ENCODE peak calls at places on chromosomes 3 and 15, in seven cellular contexts. One of them, this sample, is unnamed.
A peak's percentile ranks its signal among the peaks of the same experiment; 100 is the strongest.

GRCh38 chr3:77412591-77412990 is 372.7 kb downstream of the ROBO2 start:
- DNase-seq in NAMALWA: no peak
- DNase-seq in tibial artery: no peak
- DNase-seq in neural crest cell: no peak
- DNase-seq in EH: peak; percentile 96
- DNase-seq in activated T-cell treated with anti-CD3 and anti-CD28 coated beads for 1 hour: no peak
- DNase-seq in M059J: peak; percentile 1
- DNase-seq in this sample: no peak

GRCh38 chr3:13544293-13544831 is 4.6 kb upstream of the FBLN2 start:
- DNase-seq in tibial artery: no peak
- DNase-seq in activated T-cell treated with anti-CD3 and anti-CD28 coated beads for 1 hour: peak; percentile 16
- DNase-seq in NAMALWA: no peak
- DNase-seq in M059J: peak; percentile 93
- DNase-seq in neural crest cell: no peak
- DNase-seq in EH: peak; percentile 97
- DNase-seq in this sample: no peak

GRCh38 chr15:98841419-98841970 is 166.1 kb downstream of the PGPEP1L start:
- DNase-seq in activated T-cell treated with anti-CD3 and anti-CD28 coated beads for 1 hour: no peak
- DNase-seq in EH: no peak
- DNase-seq in NAMALWA: no peak
- DNase-seq in neural crest cell: no peak
- DNase-seq in tibial artery: no peak
- DNase-seq in M059J: no peak
- DNase-seq in this sample: no peak

GRCh38 chr3:149957352-149958140 is 13.1 kb downstream of the PFN2 start:
- DNase-seq in EH: no peak
- DNase-seq in activated T-cell treated with anti-CD3 and anti-CD28 coated beads for 1 hour: no peak
- DNase-seq in M059J: no peak
- DNase-seq in neural crest cell: no peak
- DNase-seq in NAMALWA: no peak
- DNase-seq in tibial artery: no peak
- DNase-seq in this sample: no peak

GRCh38 chr15:46872591-46872990 is 844.7 kb upstream of the SEMA6D start:
- DNase-seq in EH: no peak
- DNase-seq in M059J: no peak
- DNase-seq in tibial artery: no peak
- DNase-seq in NAMALWA: no peak
- DNase-seq in neural crest cell: no peak
- DNase-seq in activated T-cell treated with anti-CD3 and anti-CD28 coated beads for 1 hour: no peak
- DNase-seq in this sample: no peak

GRCh38 chr15:41494190-41494921 is 682 bp downstream of the ITPKA start:
- DNase-seq in EH: no peak
- DNase-seq in NAMALWA: peak; percentile 27
- DNase-seq in neural crest cell: peak; percentile 33
- DNase-seq in tibial artery: no peak
- DNase-seq in M059J: peak; percentile 31
- DNase-seq in activated T-cell treated with anti-CD3 and anti-CD28 coated beads for 1 hour: no peak
- DNase-seq in this sample: no peak

GRCh38 chr15:49154799-49155109 is 645 bp downstream of the COPS2 start:
- DNase-seq in neural crest cell: no peak
- DNase-seq in NAMALWA: no peak
- DNase-seq in activated T-cell treated with anti-CD3 and anti-CD28 coated beads for 1 hour: no peak
- DNase-seq in EH: no peak
- DNase-seq in M059J: no peak
- DNase-seq in tibial artery: no peak
- DNase-seq in this sample: no peak

GRCh38 chr15:67108122-67108871 is 42.9 kb downstream of the SMAD3 start:
- DNase-seq in M059J: peak; percentile 63
- DNase-seq in EH: peak; percentile 74
- DNase-seq in tibial artery: no peak
- DNase-seq in activated T-cell treated with anti-CD3 and anti-CD28 coated beads for 1 hour: no peak
- DNase-seq in neural crest cell: no peak
- DNase-seq in NAMALWA: no peak
- DNase-seq in this sample: no peak

GRCh38 chr3:158106773-158107461 is 697 bp upstream of the SHOX2 start:
- DNase-seq in activated T-cell treated with anti-CD3 and anti-CD28 coated beads for 1 hour: no peak
- DNase-seq in neural crest cell: peak; percentile 25
- DNase-seq in NAMALWA: no peak
- DNase-seq in tibial artery: peak; percentile 35
- DNase-seq in M059J: peak; percentile 63
- DNase-seq in EH: peak; percentile 36
- DNase-seq in this sample: no peak

GRCh38 chr3:59426851-59427565 is 377.2 kb upstream of the CFAP20DC start:
- DNase-seq in activated T-cell treated with anti-CD3 and anti-CD28 coated beads for 1 hour: no peak
- DNase-seq in tibial artery: no peak
- DNase-seq in M059J: peak; percentile 84
- DNase-seq in NAMALWA: no peak
- DNase-seq in EH: peak; percentile 87
- DNase-seq in neural crest cell: no peak
- DNase-seq in this sample: no peak

GRCh38 chr15:99427668-99428361 is 138.0 kb upstream of the MEF2A start:
- DNase-seq in EH: no peak
- DNase-seq in neural crest cell: no peak
- DNase-seq in tibial artery: peak; percentile 13
- DNase-seq in activated T-cell treated with anti-CD3 and anti-CD28 coated beads for 1 hour: no peak
- DNase-seq in M059J: no peak
- DNase-seq in NAMALWA: no peak
- DNase-seq in this sample: no peak

GRCh38 chr15:99408236-99409096 is 157.2 kb downstream of the LRRC28 start:
- DNase-seq in tibial artery: no peak
- DNase-seq in activated T-cell treated with anti-CD3 and anti-CD28 coated beads for 1 hour: no peak
- DNase-seq in M059J: peak; percentile 83
- DNase-seq in EH: peak; percentile 91
- DNase-seq in NAMALWA: no peak
- DNase-seq in neural crest cell: no peak
- DNase-seq in this sample: no peak

GRCh38 chr15:42037650-42038049 is 16.8 kb upstream of the PLA2G4E start:
- DNase-seq in EH: no peak
- DNase-seq in tibial artery: no peak
- DNase-seq in activated T-cell treated with anti-CD3 and anti-CD28 coated beads for 1 hour: no peak
- DNase-seq in neural crest cell: no peak
- DNase-seq in M059J: no peak
- DNase-seq in NAMALWA: peak; percentile 27
- DNase-seq in this sample: no peak

GRCh38 chr15:72063186-72063585 is 54.8 kb downstream of the MYO9A start:
- DNase-seq in M059J: no peak
- DNase-seq in neural crest cell: no peak
- DNase-seq in tibial artery: no peak
- DNase-seq in EH: peak; percentile 30
- DNase-seq in NAMALWA: no peak
- DNase-seq in activated T-cell treated with anti-CD3 and anti-CD28 coated beads for 1 hour: no peak
- DNase-seq in this sample: no peak

This sample was measured in esophagus squamous epithelium.